ENCODE peak calls at places on chromosome 11, in six cellular contexts. C is psoas muscle, A is AG10803, X is coronary artery, Q is breast epithelium, Y is HCT116. S is an unnamed sample.

GRCh38 chr11:122843281-122844150 is 5.2 kb downstream of the CRTAM start:
- DNase-seq in C (no peak), A (no peak), X (no peak), Q (no peak), Y (no peak), S (no peak)

GRCh38 chr11:73019996-73020395 is 122.1 kb downstream of the FCHSD2 start:
- DNase-seq in C (no peak), A (no peak), X (no peak), Q (no peak), Y (no peak), S (no peak)

GRCh38 chr11:58965246-58965985 is 26.1 kb downstream of the GLYATL1 start:
- DNase-seq in C (no peak), A (peak), X (no peak), Q (no peak), Y (no peak), S (no peak)

GRCh38 chr11:11580831-11581492 is 40.8 kb downstream of the GALNT18 start:
- DNase-seq in C (no peak), A (no peak), X (peak), Q (no peak), Y (no peak), S (no peak)

GRCh38 chr11:87232320-87232719 is 194.6 kb downstream of the TMEM135 start:
- DNase-seq in C (no peak), A (no peak), X (no peak), Q (no peak), Y (no peak), S (no peak)

GRCh38 chr11:124917115-124917637 is 1.9 kb upstream of the HEPN1 start:
- DNase-seq in C (no peak), A (peak), X (no peak), Q (no peak), Y (no peak), S (no peak)

GRCh38 chr11:57940044-57940781 is 83.5 kb upstream of the OR9Q1 start:
- DNase-seq in C (no peak), A (no peak), X (peak), Q (no peak), Y (no peak), S (no peak)

GRCh38 chr11:83156150-83156995 is 558 bp upstream of the PCF11 start:
- DNase-seq in C (peak), A (peak), X (peak), Q (peak), Y (peak), S (peak)

GRCh38 chr11:62889126-62889483 is 8.4 kb downstream of the SLC3A2 start:
- DNase-seq in C (no peak), A (no peak), X (no peak), Q (no peak), Y (no peak), S (no peak)

GRCh38 chr11:33419956-33420355 is 162.8 kb downstream of the HIPK3 start:
- DNase-seq in C (no peak), A (peak), X (no peak), Q (no peak), Y (no peak), S (no peak)

GRCh38 chr11:93622043-93622442 is 39.4 kb upstream of the CEP295 start:
- DNase-seq in C (no peak), A (peak), X (no peak), Q (no peak), Y (no peak), S (no peak)

GRCh38 chr11:64290894-64291745 is at the start of gene KCNK4:
- DNase-seq in C (peak), A (no peak), X (no peak), Q (no peak), Y (no peak), S (no peak)

GRCh38 chr11:92050305-92050704 is 174.3 kb upstream of the FAT3 start:
- DNase-seq in C (no peak), A (no peak), X (no peak), Q (no peak), Y (no peak), S (no peak)

GRCh38 chr11:17206448-17206847 is 1.3 kb downstream of the PIK3C2A start:
- DNase-seq in C (no peak), A (no peak), X (no peak), Q (no peak), Y (no peak), S (no peak)
- H3K4me3 ChIP-seq in C (peak), A (peak), X (peak), Q (peak), Y (peak), S (peak)

GRCh38 chr11:45158210-45158644 is 11.8 kb downstream of the PRDM11 start:
- DNase-seq in C (no peak), A (no peak), X (peak), Q (no peak), Y (no peak), S (no peak)

GRCh38 chr11:45162064-45162375 is 15.6 kb downstream of the PRDM11 start:
- DNase-seq in C (no peak), A (no peak), X (no peak), Q (no peak), Y (no peak), S (no peak)

GRCh38 chr11:45161252-45162063 is 15.0 kb downstream of the PRDM11 start:
- DNase-seq in C (peak), A (peak), X (no peak), Q (no peak), Y (no peak), S (peak)

GRCh38 chr11:45158891-45159605 is 12.6 kb downstream of the PRDM11 start:
- DNase-seq in C (no peak), A (no peak), X (peak), Q (no peak), Y (no peak), S (no peak)

DNA sequence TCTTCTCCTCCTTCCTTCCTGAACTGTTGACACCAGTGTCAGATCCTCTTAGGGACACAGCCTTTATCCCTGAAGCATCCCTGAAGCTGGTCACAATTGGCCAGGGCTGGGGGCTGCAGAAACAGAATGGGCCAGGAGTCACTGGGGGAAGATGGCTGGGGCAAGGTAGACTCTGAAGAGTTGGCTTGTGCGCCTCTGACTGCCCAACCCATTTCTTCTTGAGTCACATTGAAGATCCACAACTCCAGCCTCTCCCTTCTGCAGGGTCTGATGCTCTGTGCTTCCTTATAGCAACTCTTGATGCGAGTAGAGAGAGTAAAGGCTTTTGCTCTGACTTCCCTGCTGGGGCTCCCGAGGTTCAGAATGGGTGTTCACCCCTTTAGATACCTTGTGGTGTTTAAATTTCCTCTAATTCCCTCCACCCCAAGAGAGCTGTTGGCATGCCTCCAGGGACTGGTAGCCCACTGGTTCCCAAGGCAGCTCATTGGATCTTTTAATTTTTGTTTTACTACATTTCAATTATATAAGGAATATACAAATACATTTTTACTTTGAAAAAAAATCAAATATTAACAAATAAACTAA is 13.4 kb downstream of the PRDM11 start:
- DNase-seq in C (no peak), A (no peak), X (peak), Q (no peak), Y (no peak), S (no peak)
- TF ChIP-seq CTCF in C (no peak), A (no peak), X (no peak), Q (no peak), Y (no peak), S (no peak)

GRCh38 chr11:114058026-114058706 is 1.3 kb upstream of the ZBTB16 start:
- DNase-seq in C (peak), A (no peak), X (no peak), Q (no peak), Y (no peak), S (no peak)

GRCh38 chr11:114057605-114058004 is 1.9 kb upstream of the ZBTB16 start:
- DNase-seq in C (no peak), A (no peak), X (no peak), Q (no peak), Y (no peak), S (no peak)

GRCh38 chr11:114059984-114060401 is 482 bp downstream of the ZBTB16 start:
- DNase-seq in C (peak), A (no peak), X (no peak), Q (no peak), Y (no peak), S (no peak)

GRCh38 chr11:114059278-114059983 is at the start of gene ZBTB16:
- DNase-seq in C (peak), A (no peak), X (peak), Q (peak), Y (no peak), S (peak)

GRCh38 chr11:114058871-114059277 is 637 bp upstream of the ZBTB16 start:
- DNase-seq in C (peak), A (no peak), X (no peak), Q (no peak), Y (no peak), S (no peak)
- H3K4me3 ChIP-seq in C (peak), A (no peak), X (peak), Q (peak), Y (no peak), S (peak)

GRCh38 chr11:111977141-111978027 is 40.2 kb downstream of the DIXDC1 start:
- DNase-seq in C (peak), A (peak), X (peak), Q (peak), Y (no peak), S (no peak)

GRCh38 chr11:111976119-111976518 is 39.0 kb downstream of the DIXDC1 start:
- DNase-seq in C (no peak), A (no peak), X (no peak), Q (no peak), Y (no peak), S (no peak)

GRCh38 chr11:111980062-111980461 is 42.9 kb downstream of the DIXDC1 start:
- DNase-seq in C (no peak), A (no peak), X (no peak), Q (no peak), Y (no peak), S (no peak)

GRCh38 chr11:111976614-111977140 is 39.5 kb downstream of the DIXDC1 start:
- DNase-seq in C (no peak), A (no peak), X (peak), Q (peak), Y (no peak), S (no peak)

GRCh38 chr11:111978028-111978771 is 41.1 kb downstream of the DIXDC1 start:
- DNase-seq in C (peak), A (peak), X (peak), Q (peak), Y (no peak), S (no peak)
- TF ChIP-seq CTCF in C (no peak), A (peak), X (no peak), Q (peak), Y (no peak), S (no peak)

GRCh38 chr11:66548041-66548440 is 1.3 kb downstream of the ACTN3 start:
- DNase-seq in C (peak), A (no peak), X (no peak), Q (no peak), Y (no peak), S (no peak)
- H3K4me3 ChIP-seq in C (no peak), A (no peak), X (no peak), Q (no peak), Y (no peak), S (no peak)

DNA sequence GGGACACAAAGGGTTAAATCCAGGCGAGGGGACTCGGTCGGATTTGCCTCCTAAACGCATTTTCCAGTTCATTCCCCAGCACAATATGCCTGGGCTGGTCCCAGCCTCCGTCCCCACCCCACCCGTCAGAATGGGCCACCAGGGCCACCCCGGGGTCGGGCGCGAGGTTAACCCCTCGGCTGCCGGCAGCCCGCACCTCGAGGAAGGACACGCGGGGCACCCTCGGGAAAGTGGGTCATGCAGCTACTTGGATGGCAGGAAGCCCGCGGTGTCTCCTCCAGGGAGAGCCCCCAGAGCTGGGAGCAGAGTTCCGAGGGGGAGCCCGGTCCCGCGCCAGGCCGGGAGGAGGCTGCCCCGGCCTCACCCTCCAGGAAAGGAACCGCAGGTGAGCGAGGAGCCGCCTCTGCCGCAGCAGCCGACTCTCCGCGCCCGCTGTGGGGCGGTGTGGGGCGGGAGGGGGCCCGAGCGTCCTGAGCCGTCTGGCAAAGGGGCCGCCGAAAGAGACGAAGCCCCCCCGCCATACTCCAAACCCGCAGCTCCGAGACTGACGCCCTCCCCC is 1.4 kb downstream of the NECTIN1 start:
- DNase-seq in C (peak), A (no peak), X (no peak), Q (no peak), Y (no peak), S (no peak)
- TF ChIP-seq CTCF in C (peak), A (no peak), X (no peak), Q (no peak), Y (no peak), S (peak)

GRCh38 chr11:75554258-75555022 is 7.6 kb upstream of the SERPINH1 start:
- DNase-seq in C (peak), A (peak), X (peak), Q (peak), Y (no peak), S (no peak)
- H3K4me3 ChIP-seq in C (peak), A (peak), X (peak), Q (peak), Y (no peak), S (no peak)

DNA sequence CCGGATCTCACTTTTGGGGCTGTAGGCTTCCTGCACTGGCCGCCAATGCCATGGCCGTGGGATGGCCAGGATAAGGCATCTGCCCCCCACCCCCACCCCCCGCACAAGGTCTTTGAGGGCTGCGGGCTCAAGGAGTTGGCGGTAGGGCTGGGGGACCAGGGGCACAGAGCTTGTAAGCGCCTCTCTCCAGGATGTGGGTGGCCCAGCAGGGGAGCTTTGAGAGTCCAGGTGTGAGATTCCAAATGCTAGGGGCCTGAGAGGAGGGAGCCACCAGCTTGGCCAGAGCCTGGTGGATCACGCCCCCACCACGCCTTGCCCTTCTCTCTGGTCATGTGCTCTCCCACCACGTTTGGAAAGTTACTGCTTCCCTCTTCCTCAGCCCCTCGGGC is 5.0 kb downstream of the CD81 start:
- DNase-seq in C (peak), A (no peak), X (no peak), Q (no peak), Y (no peak), S (no peak)
- TF ChIP-seq CTCF in C (no peak), A (no peak), X (no peak), Q (no peak), Y (no peak), S (no peak)

GRCh38 chr11:20364412-20364792 is 888 bp downstream of the HTATIP2 start:
- DNase-seq in C (no peak), A (no peak), X (no peak), Q (no peak), Y (no peak), S (no peak)
- H3K4me3 ChIP-seq in C (peak), A (peak), X (peak), Q (peak), Y (peak), S (no peak)

S was measured in LNCaP clone FGC.